ENCODE peak calls at places on chromosomes 7 and 10, in four cellular contexts. X, S, T and M are unnamed samples.

GRCh38 chr10:26860026-26860541 is 674 bp downstream of the ABI1 start:
- DNase-seq in X (peak; percentile 31), T (peak; percentile 9), S (peak; percentile 74), M (no peak)

GRCh38 chr10:101565936-101566332 is 22.1 kb downstream of the POLL start:
- DNase-seq in T (no peak), X (no peak), S (no peak), M (no peak)

GRCh38 chr10:30454744-30455498 is 20.9 kb downstream of the MAP3K8 start:
- DNase-seq in S (no peak), X (peak; percentile 90), T (no peak), M (no peak)

GRCh38 chr10:72353963-72354355 is 760 bp downstream of the DNAJB12 start:
- DNase-seq in X (no peak), S (no peak), T (no peak), M (no peak)

GRCh38 chr10:78566216-78567135 is 502.3 kb upstream of the ZMIZ1 start:
- DNase-seq in S (no peak), X (peak; percentile 51), T (no peak), M (no peak)

GRCh38 chr7:1950623-1951523 is 280.8 kb downstream of the ELFN1 start:
- DNase-seq in S (peak; percentile 46), X (no peak), T (no peak), M (no peak)

GRCh38 chr10:122478971-122479370 is 17.6 kb downstream of the HTRA1 start:
- DNase-seq in T (no peak), S (no peak), X (no peak), M (no peak)

GRCh38 chr10:69843923-69844322 is 42.2 kb downstream of the COL13A1 start:
- DNase-seq in S (no peak), X (no peak), T (no peak), M (no peak)

GRCh38 chr7:610531-611280 is 91.1 kb upstream of the PDGFA start:
- DNase-seq in T (no peak), X (no peak), S (no peak), M (no peak)